ENCODE peak calls at places on chromosome X, in ten cellular contexts. V is mucosa of descending colon, I is GM06990, E is cardiac fibroblast, R is astrocyte of the spinal cord, T is HL-60, W is A549, Y is GM23338, M is endodermal cell, H is AG10803. C is an unnamed sample.

GRCh38 chrX:72028701-72029470 is 102.8 kb downstream of the RTL5 start:
- DNase-seq in I (no peak), R (no peak), V (no peak), M (peak), Y (no peak), E (no peak), W (no peak), T (no peak), H (no peak), C (no peak)

GRCh38 chrX:151973851-151974335 is 583 bp downstream of the GABRE start:
- DNase-seq in I (no peak), H (peak), R (peak), Y (peak), T (no peak), E (peak), W (no peak), V (peak), M (no peak), C (no peak)

GRCh38 chrX:142096263-142096662 is 108.8 kb downstream of the MAGEC2 start:
- DNase-seq in T (no peak), V (no peak), M (no peak), H (no peak), Y (no peak), W (no peak), R (no peak), I (no peak), E (no peak), C (no peak)

GRCh38 chrX:9141496-9141895 is 107.6 kb upstream of the FAM9B start:
- DNase-seq in R (peak), E (peak), W (peak), M (no peak), I (no peak), V (no peak), H (peak), T (no peak), Y (no peak), C (peak)

GRCh38 chrX:11787564-11787963 is 29.5 kb downstream of the MSL3 start:
- DNase-seq in W (peak), E (peak), Y (peak), I (peak), R (peak), T (no peak), V (no peak), H (peak), M (peak), C (no peak)

GRCh38 chrX:38009641-38010040 is 3.3 kb downstream of the SYTL5 start:
- DNase-seq in Y (no peak), I (no peak), E (no peak), R (no peak), T (no peak), W (no peak), M (no peak), H (no peak), V (no peak), C (no peak)

GRCh38 chrX:100654256-100654655 is 10.3 kb downstream of the SRPX2 start:
- DNase-seq in R (no peak), I (no peak), Y (peak), E (peak), V (no peak), T (no peak), H (peak), W (peak), M (peak), C (no peak)

GRCh38 chrX:103151799-103152198 is 58.9 kb upstream of the NXF3 start:
- DNase-seq in M (no peak), Y (no peak), T (no peak), H (no peak), E (no peak), W (no peak), R (no peak), I (no peak), V (no peak), C (no peak)

GRCh38 chrX:153900806-153901752 is 3.4 kb upstream of the AVPR2 start:
- DNase-seq in T (peak), E (peak), R (peak), Y (peak), M (peak), H (peak), I (peak), V (no peak), W (peak), C (peak)

DNA sequence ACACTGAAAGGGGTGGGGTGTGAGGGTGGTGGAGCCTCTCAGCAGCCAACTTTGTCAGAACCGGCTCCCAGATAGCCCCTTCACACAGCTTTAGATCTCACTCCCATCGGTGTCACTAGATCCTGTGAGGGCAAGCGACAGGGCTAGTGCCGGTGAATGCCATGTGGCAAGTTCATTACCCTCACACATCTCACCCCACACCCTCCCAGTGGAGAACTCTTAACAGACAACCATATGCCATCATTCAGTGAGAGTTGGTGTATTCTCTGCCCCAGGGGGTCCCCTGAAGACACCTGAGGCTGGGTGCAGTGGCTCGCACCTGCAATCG is 15.3 kb downstream of the SEPTIN6 start:
- DNase-seq in Y (no peak), T (no peak), H (no peak), W (no peak), M (no peak), E (no peak), V (no peak), I (no peak), R (no peak), C (no peak)
- H3K4me3 ChIP-seq in Y (no peak), T (no peak), H (no peak), W (no peak), M (no peak), E (no peak), V (no peak), I (no peak), R (no peak), C (no peak)

GRCh38 chrX:135707880-135708279 is 5.6 kb upstream of the CT45A1 start:
- DNase-seq in W (peak), E (no peak), V (no peak), H (no peak), I (no peak), T (no peak), Y (peak), M (peak), R (no peak), C (no peak)
- TF ChIP-seq CTCF in W (no peak), E (no peak), V (no peak), H (no peak), I (peak), T (no peak), Y (peak), M (peak), R (no peak), C (peak)

GRCh38 chrX:88586317-88586716 is 160.7 kb upstream of the CPXCR1 start:
- DNase-seq in M (no peak), V (no peak), T (no peak), E (no peak), W (no peak), Y (no peak), I (no peak), R (no peak), H (no peak), C (no peak)
- H3K4me3 ChIP-seq in M (no peak), V (no peak), T (no peak), E (no peak), W (no peak), Y (no peak), I (no peak), R (no peak), H (no peak), C (no peak)

GRCh38 chrX:23828894-23829293 is 45.9 kb downstream of the SAT1 start:
- DNase-seq in I (no peak), E (no peak), W (no peak), M (no peak), H (no peak), R (no peak), V (no peak), T (no peak), Y (no peak), C (no peak)

GRCh38 chrX:23832750-23833149 is 49.8 kb downstream of the SAT1 start:
- DNase-seq in T (no peak), H (no peak), W (no peak), E (no peak), R (no peak), V (no peak), I (no peak), M (no peak), Y (no peak), C (no peak)
- TF ChIP-seq CTCF in T (no peak), H (no peak), W (no peak), E (no peak), R (no peak), V (no peak), I (no peak), M (no peak), Y (no peak), C (no peak)

DNA sequence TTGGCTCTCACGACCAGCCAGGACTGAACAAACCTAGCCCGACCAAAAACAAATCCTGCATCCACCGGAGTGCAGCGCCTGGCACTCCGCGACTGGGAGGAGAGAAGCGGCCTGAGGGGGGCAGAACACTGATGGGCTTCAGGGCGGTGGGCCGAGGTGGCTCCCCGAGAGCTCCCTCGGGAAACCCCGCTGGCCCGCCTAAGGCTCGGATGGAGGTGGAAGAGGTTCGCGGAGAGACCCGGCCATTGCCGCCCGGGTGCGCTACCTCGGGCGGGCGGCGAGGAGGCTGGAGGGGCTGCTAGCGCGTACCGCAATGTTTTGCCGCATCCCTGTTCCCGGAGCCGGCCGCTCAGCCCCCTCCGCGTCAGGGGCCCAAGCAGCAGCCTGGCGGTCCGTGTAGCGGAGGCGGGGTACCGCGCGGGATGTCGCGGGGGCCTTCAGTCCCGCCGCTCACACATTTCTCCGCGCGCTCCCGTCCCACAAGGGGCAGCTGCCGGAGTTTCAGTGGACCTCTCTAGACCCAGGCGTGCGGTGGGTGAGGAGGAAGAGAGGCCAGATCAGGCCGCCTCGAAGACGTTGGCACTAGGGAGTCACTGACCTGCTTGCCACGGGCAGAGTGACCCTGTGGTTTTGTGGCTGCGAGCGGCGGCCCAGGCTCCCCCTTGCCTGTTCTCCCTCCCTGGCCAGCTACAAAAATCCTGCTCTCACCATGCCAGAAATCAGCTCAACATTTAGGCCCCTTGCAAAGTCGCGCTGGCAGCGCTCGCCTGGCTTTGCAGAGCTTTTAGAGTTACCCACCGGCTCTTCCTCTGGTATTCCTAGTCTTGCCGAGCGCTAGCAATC is 2.1 kb downstream of the SLITRK4 start:
- DNase-seq in V (peak), E (no peak), M (peak), R (no peak), I (no peak), W (no peak), H (no peak), Y (peak), T (no peak), C (no peak)
- H3K4me3 ChIP-seq in V (no peak), E (peak), M (no peak), R (peak), I (no peak), W (no peak), H (no peak), Y (peak), T (no peak), C (no peak)

GRCh38 chrX:95318882-95319281 is 1365.8 kb upstream of the DIAPH2 start:
- DNase-seq in T (no peak), Y (peak), H (no peak), M (peak), E (peak), W (peak), R (no peak), I (no peak), V (no peak), C (no peak)
- TF ChIP-seq CTCF in T (no peak), Y (peak), H (no peak), M (peak), E (peak), W (no peak), R (peak), I (peak), V (no peak), C (peak)

DNA sequence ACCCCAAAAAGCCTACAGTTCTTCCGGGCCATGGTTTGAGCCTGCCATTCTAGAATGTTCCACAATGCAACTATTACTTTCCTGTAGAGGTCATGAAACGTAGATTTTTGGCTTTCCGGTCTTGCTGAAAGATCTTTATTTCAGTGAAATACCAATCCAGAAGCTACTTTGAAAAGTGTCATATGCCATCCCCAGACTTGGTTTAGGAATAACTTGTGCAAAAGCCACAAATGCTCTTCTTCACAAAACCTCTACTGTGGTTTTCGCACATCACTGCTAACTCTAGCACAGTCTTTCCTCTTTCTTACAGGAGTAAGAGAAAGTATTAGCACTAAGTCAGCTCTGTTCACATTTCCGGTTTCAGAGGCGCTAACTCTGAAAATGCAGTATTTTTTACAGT is 12.7 kb upstream of the CD40LG start:
- DNase-seq in E (no peak), I (no peak), W (no peak), R (no peak), V (no peak), M (no peak), H (no peak), T (no peak), Y (no peak), C (no peak)
- H3K4me3 ChIP-seq in E (no peak), I (no peak), W (no peak), R (no peak), V (no peak), M (no peak), H (no peak), T (no peak), Y (no peak), C (no peak)

GRCh38 chrX:48606091-48606490 is 8.8 kb downstream of the WDR13 start:
- DNase-seq in T (no peak), Y (peak), R (no peak), I (no peak), W (no peak), V (no peak), M (peak), H (no peak), E (no peak), C (no peak)
- TF ChIP-seq CTCF in T (no peak), Y (peak), R (peak), I (no peak), W (no peak), V (no peak), M (peak), H (no peak), E (peak), C (no peak)

GRCh38 chrX:130176354-130176776 is 4.6 kb downstream of the RAB33A start:
- DNase-seq in Y (no peak), E (no peak), T (peak), W (no peak), V (no peak), H (no peak), I (peak), R (no peak), M (no peak), C (no peak)
- H3K4me3 ChIP-seq in Y (no peak), E (no peak), T (no peak), W (no peak), V (no peak), H (no peak), I (no peak), R (no peak), M (no peak), C (no peak)

C was measured in AG09309.